ENCODE peak calls at places on chromosome X, in six cellular contexts. One of them, this sample, is unnamed.

GRCh38 chrX:80808160-80808735 is 1.4 kb downstream of the BRWD3 start:
- DNase-seq in substantia nigra: peak; percentile 57
- DNase-seq in Peyer's patch: peak; percentile 77
- DNase-seq in pancreas: peak; percentile 63
- DNase-seq in colonic mucosa: peak; percentile 81
- DNase-seq in ovary: peak; percentile 74
- DNase-seq in this sample: peak; percentile 86

GRCh38 chrX:10904220-10904619 is 206.9 kb upstream of the HCCS start:
- DNase-seq in substantia nigra: no peak
- DNase-seq in Peyer's patch: no peak
- DNase-seq in pancreas: no peak
- DNase-seq in colonic mucosa: no peak
- DNase-seq in ovary: no peak
- DNase-seq in this sample: no peak

GRCh38 chrX:102728646-102729045 is 8.1 kb downstream of the GPRASP3 start:
- DNase-seq in substantia nigra: no peak
- DNase-seq in Peyer's patch: no peak
- DNase-seq in pancreas: no peak
- DNase-seq in colonic mucosa: no peak
- DNase-seq in ovary: no peak
- DNase-seq in this sample: no peak

GRCh38 chrX:13341491-13342101 is 21.7 kb upstream of the ATXN3L start:
- DNase-seq in substantia nigra: no peak
- DNase-seq in Peyer's patch: no peak
- DNase-seq in pancreas: no peak
- DNase-seq in colonic mucosa: no peak
- DNase-seq in ovary: no peak
- DNase-seq in this sample: no peak

GRCh38 chrX:37759878-37760418 is 19.9 kb upstream of the CYBB start:
- DNase-seq in substantia nigra: no peak
- DNase-seq in Peyer's patch: no peak
- DNase-seq in pancreas: no peak
- DNase-seq in colonic mucosa: no peak
- DNase-seq in ovary: no peak
- DNase-seq in this sample: no peak

GRCh38 chrX:107827137-107827831 is 1.6 kb downstream of the MID2 start:
- DNase-seq in substantia nigra: no peak
- DNase-seq in Peyer's patch: no peak
- DNase-seq in pancreas: no peak
- DNase-seq in colonic mucosa: no peak
- DNase-seq in ovary: no peak
- DNase-seq in this sample: no peak

GRCh38 chrX:14015294-14015693 is 14.4 kb downstream of the GEMIN8 start:
- DNase-seq in substantia nigra: no peak
- DNase-seq in Peyer's patch: no peak
- DNase-seq in pancreas: no peak
- DNase-seq in colonic mucosa: no peak
- DNase-seq in ovary: no peak
- DNase-seq in this sample: no peak

GRCh38 chrX:129877401-129877800 is 28.6 kb upstream of the UTP14A start:
- DNase-seq in substantia nigra: no peak
- DNase-seq in Peyer's patch: no peak
- DNase-seq in pancreas: no peak
- DNase-seq in colonic mucosa: no peak
- DNase-seq in ovary: no peak
- DNase-seq in this sample: no peak

GRCh38 chrX:115606861-115607260 is 45.9 kb downstream of the PLS3 start:
- DNase-seq in substantia nigra: no peak
- DNase-seq in Peyer's patch: no peak
- DNase-seq in pancreas: no peak
- DNase-seq in colonic mucosa: no peak
- DNase-seq in ovary: no peak
- DNase-seq in this sample: no peak

GRCh38 chrX:151984328-151984727 is 9.9 kb upstream of the GABRE start:
- DNase-seq in substantia nigra: no peak
- DNase-seq in Peyer's patch: no peak
- DNase-seq in pancreas: no peak
- DNase-seq in colonic mucosa: no peak
- DNase-seq in ovary: no peak
- DNase-seq in this sample: no peak

GRCh38 chrX:71301195-71301924 is at the start of gene ITGB1BP2:
- DNase-seq in substantia nigra: no peak
- DNase-seq in Peyer's patch: no peak
- DNase-seq in pancreas: no peak
- DNase-seq in colonic mucosa: no peak
- DNase-seq in ovary: peak; percentile 23
- DNase-seq in this sample: peak; percentile 66

GRCh38 chrX:32804034-32804433 is 407.3 kb downstream of the DMD start:
- DNase-seq in substantia nigra: no peak
- DNase-seq in Peyer's patch: no peak
- DNase-seq in pancreas: no peak
- DNase-seq in colonic mucosa: no peak
- DNase-seq in ovary: no peak
- DNase-seq in this sample: no peak

GRCh38 chrX:41258871-41259270 is 75.1 kb upstream of the DDX3X start:
- DNase-seq in substantia nigra: no peak
- DNase-seq in Peyer's patch: no peak
- DNase-seq in pancreas: no peak
- DNase-seq in colonic mucosa: no peak
- DNase-seq in ovary: no peak
- DNase-seq in this sample: no peak

GRCh38 chrX:23819385-23820234 is 36.6 kb downstream of the SAT1 start:
- DNase-seq in substantia nigra: no peak
- DNase-seq in Peyer's patch: no peak
- DNase-seq in pancreas: no peak
- DNase-seq in colonic mucosa: no peak
- DNase-seq in ovary: no peak
- DNase-seq in this sample: no peak

DNA sequence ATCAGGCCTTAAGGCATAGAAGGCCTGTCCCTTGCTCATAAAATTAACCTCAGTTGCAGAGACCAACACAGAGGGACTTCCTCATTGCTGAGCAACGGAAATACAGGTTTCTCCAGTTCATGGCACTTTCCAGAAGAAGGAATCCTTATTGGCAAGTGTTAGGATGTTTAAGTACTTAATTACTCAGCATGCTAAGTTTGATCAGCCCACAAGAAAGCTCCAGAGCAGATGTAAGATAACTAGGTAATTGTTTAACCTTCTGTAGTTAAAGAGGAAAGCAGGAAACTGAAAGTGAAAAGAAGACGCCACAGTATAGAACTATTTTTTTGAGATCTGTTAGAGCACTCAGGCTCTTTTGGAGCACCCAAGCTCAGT is 33.5 kb downstream of the SMS start:
- DNase-seq in substantia nigra: no peak
- DNase-seq in Peyer's patch: no peak
- DNase-seq in pancreas: no peak
- DNase-seq in colonic mucosa: peak; percentile 41
- DNase-seq in ovary: no peak
- DNase-seq in this sample: no peak
- H3K27ac ChIP-seq in substantia nigra: no peak overlapping the region
- H3K27ac ChIP-seq in Peyer's patch: peak overlapping the region; percentile 6
- H3K27ac ChIP-seq in pancreas: peak overlapping the region; percentile 53
- H3K27ac ChIP-seq in colonic mucosa: peak overlapping the region; percentile 35
- H3K27ac ChIP-seq in ovary: no peak overlapping the region
- H3K27ac ChIP-seq in this sample: peak overlapping the region; percentile 56

DNA sequence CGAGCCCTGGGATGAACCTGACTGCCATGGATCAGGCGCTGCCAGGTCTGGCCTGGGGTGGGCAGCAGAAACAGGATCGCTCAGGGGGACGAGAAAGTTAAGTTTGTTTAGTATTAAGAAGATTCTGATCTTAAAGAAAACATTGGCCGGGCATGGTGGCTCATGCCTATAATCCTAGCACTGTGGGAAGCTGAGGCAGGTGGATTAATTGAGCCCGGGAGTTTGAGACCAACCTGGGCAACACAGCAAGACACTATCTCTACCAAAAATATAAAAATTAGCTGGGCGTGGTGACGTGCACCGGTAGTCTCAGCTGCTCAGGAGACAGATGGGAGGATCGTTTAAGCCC is 696 bp upstream of the FLNA start:
- DNase-seq in substantia nigra: no peak
- DNase-seq in Peyer's patch: no peak
- DNase-seq in pancreas: no peak
- DNase-seq in colonic mucosa: no peak
- DNase-seq in ovary: no peak
- DNase-seq in this sample: no peak
- H3K27ac ChIP-seq in substantia nigra: no peak overlapping the region
- H3K27ac ChIP-seq in Peyer's patch: peak overlapping the region; percentile 86
- H3K27ac ChIP-seq in pancreas: peak overlapping the region; percentile 55
- H3K27ac ChIP-seq in colonic mucosa: peak overlapping the region; percentile 0
- H3K27ac ChIP-seq in ovary: peak overlapping the region; percentile 76
- H3K27ac ChIP-seq in this sample: peak overlapping the region; percentile 99

DNA sequence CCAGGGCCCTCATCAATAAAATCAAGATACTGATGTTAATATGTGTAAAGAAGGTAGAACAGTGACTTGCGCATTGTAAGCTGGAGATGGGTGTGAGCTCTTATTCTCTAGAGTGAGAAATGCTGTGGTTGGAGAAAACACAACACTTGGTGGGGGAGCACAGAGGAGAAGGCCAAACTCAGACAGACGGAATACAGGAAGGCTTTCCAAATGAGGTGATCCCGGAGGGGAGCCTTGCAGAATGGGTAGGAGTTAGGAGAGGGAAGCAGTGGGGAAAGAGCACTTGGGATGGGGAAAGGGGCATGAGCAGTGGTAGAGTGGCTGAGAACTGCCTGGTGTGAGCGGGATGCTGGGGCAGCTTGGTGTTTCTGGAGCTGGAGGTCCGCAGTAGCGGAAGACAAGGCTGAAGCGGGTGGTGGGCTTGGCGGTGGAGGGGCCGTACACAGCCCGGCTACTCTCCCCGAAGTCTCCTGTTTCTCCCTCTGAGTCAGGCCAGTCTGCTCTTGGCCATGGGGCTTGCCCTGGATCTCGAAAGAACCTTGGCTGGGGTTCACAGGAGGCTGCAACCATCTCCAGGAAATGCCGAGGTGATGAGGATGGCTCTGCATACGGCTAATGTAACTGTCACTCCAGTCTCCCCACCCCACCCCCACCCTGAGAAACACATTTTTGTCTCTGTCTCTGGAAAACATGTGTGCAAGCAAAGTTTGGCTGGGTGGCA is 11.3 kb upstream of the PLAC1 start:
- DNase-seq in substantia nigra: no peak
- DNase-seq in Peyer's patch: no peak
- DNase-seq in pancreas: no peak
- DNase-seq in colonic mucosa: no peak
- DNase-seq in ovary: no peak
- DNase-seq in this sample: peak; percentile 66
- H3K27ac ChIP-seq in substantia nigra: no peak overlapping the region
- H3K27ac ChIP-seq in Peyer's patch: no peak overlapping the region
- H3K27ac ChIP-seq in pancreas: peak overlapping the region; percentile 13
- H3K27ac ChIP-seq in colonic mucosa: no peak overlapping the region
- H3K27ac ChIP-seq in ovary: no peak overlapping the region
- H3K27ac ChIP-seq in this sample: no peak overlapping the region

GRCh38 chrX:49039598-49040375 is 3.4 kb downstream of the TFE3 start:
- DNase-seq in substantia nigra: no peak
- DNase-seq in Peyer's patch: no peak
- DNase-seq in pancreas: peak; percentile 58
- DNase-seq in colonic mucosa: peak; percentile 52
- DNase-seq in ovary: peak; percentile 85
- DNase-seq in this sample: peak; percentile 93

GRCh38 chrX:49041683-49042529 is 1.3 kb downstream of the TFE3 start:
- DNase-seq in substantia nigra: no peak
- DNase-seq in Peyer's patch: no peak
- DNase-seq in pancreas: no peak
- DNase-seq in colonic mucosa: no peak
- DNase-seq in ovary: no peak
- DNase-seq in this sample: no peak

GRCh38 chrX:49042581-49043219 is 457 bp downstream of the TFE3 start:
- DNase-seq in substantia nigra: no peak
- DNase-seq in Peyer's patch: no peak
- DNase-seq in pancreas: no peak
- DNase-seq in colonic mucosa: no peak
- DNase-seq in ovary: no peak
- DNase-seq in this sample: no peak

GRCh38 chrX:49040376-49040955 is 2.7 kb downstream of the TFE3 start:
- DNase-seq in substantia nigra: no peak
- DNase-seq in Peyer's patch: no peak
- DNase-seq in pancreas: no peak
- DNase-seq in colonic mucosa: no peak
- DNase-seq in ovary: no peak
- DNase-seq in this sample: no peak

DNA sequence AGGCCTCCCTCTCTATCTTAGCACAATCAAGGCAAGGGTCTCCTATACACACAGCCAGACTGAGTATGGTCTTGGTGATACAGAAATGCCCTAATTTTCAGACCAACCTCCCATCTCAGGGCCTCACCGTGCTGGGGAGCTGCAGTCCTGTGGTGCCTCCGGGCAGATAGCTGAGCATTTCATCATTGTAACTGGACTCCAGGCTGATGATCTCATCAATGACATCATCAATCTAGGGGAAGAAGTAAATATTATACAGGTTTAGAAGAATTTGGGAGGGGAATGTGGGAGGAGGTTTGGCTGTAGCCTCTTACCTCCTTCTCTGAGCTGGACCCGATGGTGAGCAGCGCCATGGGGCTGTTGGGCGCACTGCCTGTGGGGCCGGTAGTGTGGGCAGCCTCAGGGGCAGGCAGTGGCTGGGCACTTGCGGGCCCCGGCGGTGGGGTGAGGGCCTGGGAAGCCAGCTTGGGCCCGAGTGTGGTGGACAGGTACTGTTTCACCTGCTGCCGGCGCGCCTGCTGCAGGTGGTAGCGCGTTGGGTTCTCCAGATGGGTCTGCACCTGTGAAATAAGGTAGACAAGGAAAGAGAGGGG is 5.2 kb downstream of the TFE3 start:
- DNase-seq in substantia nigra: no peak
- DNase-seq in Peyer's patch: no peak
- DNase-seq in pancreas: no peak
- DNase-seq in colonic mucosa: no peak
- DNase-seq in ovary: no peak
- DNase-seq in this sample: no peak
- H3K27ac ChIP-seq in substantia nigra: no peak overlapping the region
- H3K27ac ChIP-seq in Peyer's patch: no peak overlapping the region
- H3K27ac ChIP-seq in pancreas: no peak overlapping the region
- H3K27ac ChIP-seq in colonic mucosa: no peak overlapping the region
- H3K27ac ChIP-seq in ovary: no peak overlapping the region
- H3K27ac ChIP-seq in this sample: no peak overlapping the region

GRCh38 chrX:19487520-19488200 is 27.6 kb downstream of the MAP3K15 start:
- DNase-seq in substantia nigra: no peak
- DNase-seq in Peyer's patch: no peak
- DNase-seq in pancreas: no peak
- DNase-seq in colonic mucosa: peak; percentile 41
- DNase-seq in ovary: no peak
- DNase-seq in this sample: no peak
- H3K27ac ChIP-seq in substantia nigra: no peak overlapping the region
- H3K27ac ChIP-seq in Peyer's patch: no peak overlapping the region
- H3K27ac ChIP-seq in pancreas: peak overlapping the region; percentile 55
- H3K27ac ChIP-seq in colonic mucosa: no peak overlapping the region
- H3K27ac ChIP-seq in ovary: no peak overlapping the region
- H3K27ac ChIP-seq in this sample: no peak overlapping the region

GRCh38 chrX:69060631-69061408 is 104.4 kb downstream of the PJA1 start:
- DNase-seq in substantia nigra: no peak
- DNase-seq in Peyer's patch: no peak
- DNase-seq in pancreas: no peak
- DNase-seq in colonic mucosa: peak; percentile 64
- DNase-seq in ovary: peak; percentile 51
- DNase-seq in this sample: no peak
- H3K27ac ChIP-seq in substantia nigra: no peak overlapping the region
- H3K27ac ChIP-seq in Peyer's patch: no peak overlapping the region
- H3K27ac ChIP-seq in pancreas: no peak overlapping the region
- H3K27ac ChIP-seq in colonic mucosa: no peak overlapping the region
- H3K27ac ChIP-seq in ovary: no peak overlapping the region
- H3K27ac ChIP-seq in this sample: no peak overlapping the region